ENCODE peak calls at places on chromosomes 11 and 22, in four cellular contexts. One of them, this sample, is unnamed. For H3K4me1, the result is how much of the 10 kb centered on the place peaks cover.

GRCh38 chr11:3089236-3090061 is 32.2 kb upstream of the CARS1 start:
- DNase-seq in stomach: no peak
- DNase-seq in H1: no peak
- DNase-seq in upper lobe of left lung: peak
- DNase-seq in this sample: no peak

GRCh38 chr11:129315781-129316579 is 59.7 kb upstream of the BARX2 start:
- DNase-seq in upper lobe of left lung: peak
- DNase-seq in H1: peak
- DNase-seq in stomach: peak
- DNase-seq in this sample: peak

GRCh38 chr11:76613901-76614300 is 56.6 kb downstream of the LRRC32 start:
- DNase-seq in H1: no peak
- DNase-seq in stomach: no peak
- DNase-seq in upper lobe of left lung: no peak
- DNase-seq in this sample: no peak

GRCh38 chr11:12528487-12528886 is 145.7 kb upstream of the TEAD1 start:
- DNase-seq in upper lobe of left lung: no peak
- DNase-seq in stomach: no peak
- DNase-seq in H1: no peak
- DNase-seq in this sample: no peak

GRCh38 chr11:1896468-1896867 is 4.8 kb upstream of the PRR33 start:
- DNase-seq in upper lobe of left lung: no peak
- DNase-seq in stomach: no peak
- DNase-seq in H1: no peak
- DNase-seq in this sample: no peak

GRCh38 chr11:112761911-112762685 is 199.1 kb upstream of the NCAM1 start:
- DNase-seq in stomach: no peak
- DNase-seq in H1: no peak
- DNase-seq in upper lobe of left lung: no peak
- DNase-seq in this sample: no peak

GRCh38 chr22:40714514-40714966 is 35.3 kb downstream of the MCHR1 start:
- DNase-seq in H1: peak
- DNase-seq in upper lobe of left lung: no peak
- DNase-seq in stomach: no peak
- DNase-seq in this sample: no peak

GRCh38 chr11:10973416-10973815 is 115.6 kb upstream of the ZBED5 start:
- DNase-seq in stomach: no peak
- DNase-seq in H1: no peak
- DNase-seq in upper lobe of left lung: no peak
- DNase-seq in this sample: no peak

GRCh38 chr11:10725114-10725906 is 25.7 kb upstream of the CTR9 start:
- DNase-seq in stomach: no peak
- DNase-seq in H1: no peak
- DNase-seq in upper lobe of left lung: no peak
- DNase-seq in this sample: no peak

GRCh38 chr11:8930456-8931175 is 2.1 kb downstream of the C11orf16 start:
- DNase-seq in H1: no peak
- DNase-seq in stomach: no peak
- DNase-seq in upper lobe of left lung: no peak
- DNase-seq in this sample: no peak

GRCh38 chr11:26778000-26778757 is 56.3 kb upstream of the SLC5A12 start:
- DNase-seq in stomach: no peak
- DNase-seq in H1: no peak
- DNase-seq in upper lobe of left lung: no peak
- DNase-seq in this sample: no peak

GRCh38 chr22:30605449-30606110 is 1.4 kb upstream of the TCN2 start:
- DNase-seq in H1: peak
- DNase-seq in stomach: peak
- DNase-seq in upper lobe of left lung: no peak
- DNase-seq in this sample: no peak

GRCh38 chr11:18203723-18204122 is 31.1 kb downstream of the MRGPRX4 start:
- DNase-seq in stomach: no peak
- DNase-seq in H1: peak
- DNase-seq in upper lobe of left lung: no peak
- DNase-seq in this sample: no peak

GRCh38 chr11:1280116-1281035 is 29.1 kb downstream of the TOLLIP start:
- DNase-seq in stomach: no peak
- DNase-seq in upper lobe of left lung: peak
- DNase-seq in H1: no peak
- DNase-seq in this sample: no peak

GRCh38 chr11:1220941-1221721 is 1.7 kb upstream of the MUC5B start:
- DNase-seq in stomach: no peak
- DNase-seq in H1: peak
- DNase-seq in upper lobe of left lung: peak
- DNase-seq in this sample: no peak

GRCh38 chr11:121643530-121644512 is 191.1 kb upstream of the SORL1-AS1 start:
- DNase-seq in upper lobe of left lung: no peak
- DNase-seq in stomach: no peak
- DNase-seq in H1: no peak
- DNase-seq in this sample: no peak

GRCh38 chr11:90784241-90784814 is 561.5 kb upstream of the CHORDC1 start:
- DNase-seq in stomach: no peak
- DNase-seq in upper lobe of left lung: no peak
- DNase-seq in H1: no peak
- DNase-seq in this sample: no peak

GRCh38 chr11:2964782-2965181 is 27.3 kb downstream of the NAP1L4 start:
- DNase-seq in upper lobe of left lung: no peak
- DNase-seq in H1: no peak
- DNase-seq in stomach: no peak
- DNase-seq in this sample: no peak

GRCh38 chr11:38594881-38595280 is 1996.8 kb upstream of the RAG2 start:
- DNase-seq in stomach: no peak
- DNase-seq in upper lobe of left lung: no peak
- DNase-seq in H1: no peak
- DNase-seq in this sample: no peak

GRCh38 chr11:35526370-35526792 is 965 bp upstream of the PAMR1 start:
- DNase-seq in upper lobe of left lung: no peak
- DNase-seq in stomach: no peak
- DNase-seq in H1: peak
- DNase-seq in this sample: no peak

GRCh38 chr11:11252403-11252802 is 100.6 kb downstream of the CSNK2A3 start:
- DNase-seq in stomach: no peak
- DNase-seq in upper lobe of left lung: peak
- DNase-seq in H1: no peak
- DNase-seq in this sample: no peak

GRCh38 chr11:7569044-7569443 is 55.2 kb downstream of the PPFIBP2 start:
- DNase-seq in H1: no peak
- DNase-seq in upper lobe of left lung: no peak
- DNase-seq in stomach: peak
- DNase-seq in this sample: no peak

GRCh38 chr11:75246006-75246672 is 5.6 kb downstream of the TPBGL start:
- DNase-seq in stomach: no peak
- DNase-seq in upper lobe of left lung: no peak
- DNase-seq in H1: no peak
- DNase-seq in this sample: no peak

GRCh38 chr22:19707347-19708322 is 6.7 kb upstream of the SEPTIN5 start:
- DNase-seq in stomach: no peak
- DNase-seq in H1: peak
- DNase-seq in upper lobe of left lung: peak
- DNase-seq in this sample: no peak

GRCh38 chr11:14539867-14540475 is 19.8 kb upstream of the PSMA1 start:
- DNase-seq in H1: no peak
- DNase-seq in stomach: no peak
- DNase-seq in upper lobe of left lung: no peak
- DNase-seq in this sample: no peak

GRCh38 chr11:128463386-128463829 is 124.0 kb downstream of the ETS1 start:
- DNase-seq in upper lobe of left lung: no peak
- DNase-seq in H1: no peak
- DNase-seq in stomach: no peak
- DNase-seq in this sample: no peak

GRCh38 chr11:27282806-27283205 is 80.2 kb downstream of the CCDC34 start:
- DNase-seq in upper lobe of left lung: no peak
- DNase-seq in H1: no peak
- DNase-seq in stomach: no peak
- DNase-seq in this sample: no peak

GRCh38 chr22:37260939-37261338 is 16.9 kb upstream of the RAC2 start:
- DNase-seq in upper lobe of left lung: no peak
- DNase-seq in stomach: peak
- DNase-seq in H1: peak
- DNase-seq in this sample: no peak

GRCh38 chr11:102197759-102198158 is 87.5 kb downstream of the YAP1 start:
- DNase-seq in upper lobe of left lung: no peak
- DNase-seq in stomach: no peak
- DNase-seq in H1: peak
- DNase-seq in this sample: no peak

GRCh38 chr11:69443138-69443967 is 38.1 kb upstream of the LINC01488 start:
- DNase-seq in H1: peak
- DNase-seq in upper lobe of left lung: peak
- DNase-seq in stomach: peak
- DNase-seq in this sample: peak

GRCh38 chr11:107705027-107705426 is 6.8 kb downstream of the SLN start:
- DNase-seq in upper lobe of left lung: no peak
- DNase-seq in stomach: no peak
- DNase-seq in H1: no peak
- DNase-seq in this sample: no peak

GRCh38 chr11:64870176-64870892 is 8.1 kb downstream of the EHD1 start:
- DNase-seq in stomach: no peak
- DNase-seq in H1: no peak
- DNase-seq in upper lobe of left lung: peak
- DNase-seq in this sample: no peak

GRCh38 chr11:73308003-73308962 is at the start of gene ARHGEF17:
- DNase-seq in H1: peak
- DNase-seq in stomach: peak
- DNase-seq in upper lobe of left lung: peak
- DNase-seq in this sample: peak

GRCh38 chr11:66343176-66343575 is 1.7 kb downstream of the BRMS1 start:
- DNase-seq in upper lobe of left lung: no peak
- DNase-seq in H1: no peak
- DNase-seq in stomach: no peak
- DNase-seq in this sample: no peak

GRCh38 chr11:48087974-48088681 is 107.8 kb downstream of the PTPRJ start:
- DNase-seq in upper lobe of left lung: no peak
- DNase-seq in H1: no peak
- DNase-seq in stomach: peak
- DNase-seq in this sample: no peak

GRCh38 chr11:47394322-47395224 is 13.8 kb upstream of the SLC39A13 start:
- DNase-seq in stomach: peak
- DNase-seq in upper lobe of left lung: peak
- DNase-seq in H1: no peak
- DNase-seq in this sample: peak

GRCh38 chr11:119345685-119346084 is 820 bp downstream of the MFRP start:
- DNase-seq in H1: no peak
- DNase-seq in upper lobe of left lung: no peak
- DNase-seq in stomach: no peak
- DNase-seq in this sample: no peak

GRCh38 chr22:38757464-38757757 is 1.6 kb upstream of the SUN2 start:
- DNase-seq in upper lobe of left lung: no peak
- DNase-seq in H1: no peak
- DNase-seq in stomach: no peak
- DNase-seq in this sample: no peak
- H3K4me1 ChIP-seq in upper lobe of left lung: under half
- H3K4me1 ChIP-seq in H1: under half
- H3K4me1 ChIP-seq in stomach: half or more
- H3K4me1 ChIP-seq in this sample: under half

GRCh38 chr22:33272866-33273265 is 214.7 kb upstream of the SYN3 start:
- DNase-seq in stomach: no peak
- DNase-seq in upper lobe of left lung: no peak
- DNase-seq in H1: no peak
- DNase-seq in this sample: no peak

GRCh38 chr22:33274214-33274828 is 216.1 kb upstream of the SYN3 start:
- DNase-seq in upper lobe of left lung: no peak
- DNase-seq in stomach: no peak
- DNase-seq in H1: peak
- DNase-seq in this sample: no peak

GRCh38 chr22:33272180-33272579 is 214.0 kb upstream of the SYN3 start:
- DNase-seq in H1: no peak
- DNase-seq in stomach: no peak
- DNase-seq in upper lobe of left lung: no peak
- DNase-seq in this sample: no peak

GRCh38 chr22:33270596-33270995 is 212.4 kb upstream of the SYN3 start:
- DNase-seq in upper lobe of left lung: no peak
- DNase-seq in stomach: no peak
- DNase-seq in H1: no peak
- DNase-seq in this sample: no peak

DNA sequence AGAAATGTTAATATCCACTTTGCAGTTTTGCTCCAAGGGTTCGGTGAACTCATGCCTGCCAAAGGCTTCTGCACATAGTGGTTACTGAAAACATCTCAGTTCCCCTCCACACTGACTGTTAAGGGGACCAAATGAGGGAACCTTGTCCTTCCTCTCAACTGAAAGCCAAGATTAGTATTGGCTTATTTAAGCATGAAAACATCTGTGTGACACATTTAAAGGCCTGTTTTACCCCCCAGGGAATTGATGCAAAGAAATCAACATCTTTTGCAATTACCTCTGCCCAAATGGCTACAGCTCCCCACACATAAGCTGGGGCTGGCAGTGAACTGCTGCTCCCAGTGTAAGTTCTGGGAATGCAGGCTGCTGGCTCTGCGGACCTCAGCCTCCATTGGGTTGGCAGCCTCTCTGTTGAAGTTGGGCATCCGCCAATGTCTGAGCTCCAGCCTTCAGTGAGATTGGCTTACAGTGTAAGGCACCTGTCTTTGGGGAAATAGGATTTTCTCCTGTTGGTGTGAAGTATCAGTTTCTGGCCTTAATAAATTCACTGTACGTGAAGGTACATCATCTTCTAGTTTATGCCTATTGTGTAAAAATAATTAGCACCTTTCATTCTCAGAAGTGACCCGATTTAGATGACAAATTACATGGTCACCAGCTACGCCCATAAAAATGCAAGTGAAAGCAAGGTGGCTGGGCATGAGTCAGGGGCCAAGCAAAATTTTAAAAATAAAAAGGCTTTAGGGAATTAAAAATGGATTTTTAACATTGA is 213.4 kb upstream of the SYN3 start:
- DNase-seq in upper lobe of left lung: no peak
- DNase-seq in H1: no peak
- DNase-seq in stomach: peak
- DNase-seq in this sample: no peak
- TF ChIP-seq POLR2AphosphoS5 in upper lobe of left lung: no peak
- TF ChIP-seq POLR2AphosphoS5 in H1: no peak
- TF ChIP-seq POLR2AphosphoS5 in stomach: no peak
- TF ChIP-seq POLR2AphosphoS5 in this sample: no peak

GRCh38 chr11:78190374-78190773 is 1.7 kb downstream of the USP35 start:
- DNase-seq in H1: no peak
- DNase-seq in stomach: no peak
- DNase-seq in upper lobe of left lung: no peak
- DNase-seq in this sample: no peak
- H3K4me3 ChIP-seq in H1: no peak
- H3K4me3 ChIP-seq in stomach: no peak
- H3K4me3 ChIP-seq in upper lobe of left lung: no peak
- H3K4me3 ChIP-seq in this sample: no peak

GRCh38 chr11:61626580-61627380 is 45.9 kb upstream of the SYT7 start:
- DNase-seq in H1: peak
- DNase-seq in stomach: peak
- DNase-seq in upper lobe of left lung: no peak
- DNase-seq in this sample: peak

GRCh38 chr11:61632096-61632495 is 48.1 kb upstream of the DAGLA start:
- DNase-seq in stomach: no peak
- DNase-seq in upper lobe of left lung: no peak
- DNase-seq in H1: no peak
- DNase-seq in this sample: no peak

GRCh38 chr11:61627831-61628753 is 47.2 kb upstream of the SYT7 start:
- DNase-seq in upper lobe of left lung: peak
- DNase-seq in H1: peak
- DNase-seq in stomach: peak
- DNase-seq in this sample: peak

GRCh38 chr11:61630104-61630503 is 49.2 kb upstream of the SYT7 start:
- DNase-seq in stomach: no peak
- DNase-seq in upper lobe of left lung: no peak
- DNase-seq in H1: no peak
- DNase-seq in this sample: no peak

GRCh38 chr11:61629082-61629481 is 48.2 kb upstream of the SYT7 start:
- DNase-seq in stomach: no peak
- DNase-seq in upper lobe of left lung: peak
- DNase-seq in H1: no peak
- DNase-seq in this sample: no peak
- H3K4me1 ChIP-seq in stomach: under half
- H3K4me1 ChIP-seq in upper lobe of left lung: under half
- H3K4me1 ChIP-seq in H1: under half
- H3K4me1 ChIP-seq in this sample: under half